ENCODE peak calls at places on chromosomes 3 and 15, in eight cellular contexts. One of them, this sample, is unnamed.

GRCh38 chr15:23690450-23690852 is 3.3 kb upstream of the NDN start:
- DNase-seq in psoas muscle: peak
- DNase-seq in EH: peak
- DNase-seq in GM06990: no peak
- DNase-seq in progenitor cell of endocrine pancreas: peak
- DNase-seq in HCEC 1CT: no peak
- DNase-seq in left cardiac atrium: peak
- DNase-seq in cardiac muscle cell: peak
- DNase-seq in this sample: no peak

GRCh38 chr15:56411122-56411749 is 46.0 kb downstream of the TEX9 start:
- DNase-seq in left cardiac atrium: no peak
- DNase-seq in cardiac muscle cell: no peak
- DNase-seq in GM06990: no peak
- DNase-seq in EH: no peak
- DNase-seq in progenitor cell of endocrine pancreas: no peak
- DNase-seq in HCEC 1CT: no peak
- DNase-seq in psoas muscle: no peak
- DNase-seq in this sample: no peak

GRCh38 chr3:122563717-122564025 is 429 bp downstream of the PARP9 start:
- DNase-seq in left cardiac atrium: no peak
- DNase-seq in HCEC 1CT: no peak
- DNase-seq in EH: peak
- DNase-seq in GM06990: no peak
- DNase-seq in progenitor cell of endocrine pancreas: no peak
- DNase-seq in cardiac muscle cell: no peak
- DNase-seq in psoas muscle: no peak
- DNase-seq in this sample: no peak

GRCh38 chr15:42018306-42019224 is 2.3 kb downstream of the PLA2G4E start:
- DNase-seq in EH: no peak
- DNase-seq in progenitor cell of endocrine pancreas: no peak
- DNase-seq in left cardiac atrium: peak
- DNase-seq in cardiac muscle cell: peak
- DNase-seq in GM06990: no peak
- DNase-seq in HCEC 1CT: no peak
- DNase-seq in psoas muscle: peak
- DNase-seq in this sample: no peak

GRCh38 chr15:39018966-39019365 is 454.4 kb upstream of the RASGRP1 start:
- DNase-seq in EH: no peak
- DNase-seq in HCEC 1CT: no peak
- DNase-seq in GM06990: no peak
- DNase-seq in progenitor cell of endocrine pancreas: no peak
- DNase-seq in cardiac muscle cell: no peak
- DNase-seq in left cardiac atrium: no peak
- DNase-seq in psoas muscle: no peak
- DNase-seq in this sample: no peak

GRCh38 chr15:63203451-63204090 is 14.2 kb downstream of the RAB8B start:
- DNase-seq in GM06990: peak
- DNase-seq in EH: peak
- DNase-seq in cardiac muscle cell: no peak
- DNase-seq in left cardiac atrium: no peak
- DNase-seq in progenitor cell of endocrine pancreas: no peak
- DNase-seq in HCEC 1CT: peak
- DNase-seq in psoas muscle: no peak
- DNase-seq in this sample: no peak

GRCh38 chr3:153350420-153350819 is 188.4 kb downstream of the RAP2B start:
- DNase-seq in progenitor cell of endocrine pancreas: no peak
- DNase-seq in left cardiac atrium: no peak
- DNase-seq in HCEC 1CT: peak
- DNase-seq in GM06990: no peak
- DNase-seq in cardiac muscle cell: no peak
- DNase-seq in psoas muscle: no peak
- DNase-seq in EH: peak
- DNase-seq in this sample: no peak

GRCh38 chr3:112742934-112743333 is 102.0 kb upstream of the CCDC80 start:
- DNase-seq in left cardiac atrium: no peak
- DNase-seq in progenitor cell of endocrine pancreas: no peak
- DNase-seq in HCEC 1CT: no peak
- DNase-seq in psoas muscle: no peak
- DNase-seq in GM06990: no peak
- DNase-seq in EH: no peak
- DNase-seq in cardiac muscle cell: no peak
- DNase-seq in this sample: no peak

GRCh38 chr15:98823012-98823458 is 174.7 kb downstream of the IGF1R start:
- DNase-seq in EH: peak
- DNase-seq in psoas muscle: no peak
- DNase-seq in HCEC 1CT: peak
- DNase-seq in cardiac muscle cell: no peak
- DNase-seq in left cardiac atrium: no peak
- DNase-seq in GM06990: no peak
- DNase-seq in progenitor cell of endocrine pancreas: no peak
- DNase-seq in this sample: peak

GRCh38 chr15:34616613-34617012 is 33.2 kb upstream of the GOLGA8B start:
- DNase-seq in left cardiac atrium: peak
- DNase-seq in psoas muscle: no peak
- DNase-seq in HCEC 1CT: peak
- DNase-seq in EH: peak
- DNase-seq in GM06990: no peak
- DNase-seq in progenitor cell of endocrine pancreas: no peak
- DNase-seq in cardiac muscle cell: peak
- DNase-seq in this sample: no peak

GRCh38 chr15:87707581-87708130 is 548.9 kb downstream of the NTRK3 start:
- DNase-seq in left cardiac atrium: no peak
- DNase-seq in cardiac muscle cell: peak
- DNase-seq in GM06990: no peak
- DNase-seq in psoas muscle: no peak
- DNase-seq in EH: no peak
- DNase-seq in progenitor cell of endocrine pancreas: no peak
- DNase-seq in HCEC 1CT: no peak
- DNase-seq in this sample: no peak

GRCh38 chr3:20666091-20666490 is 480.1 kb upstream of the SGO1 start:
- DNase-seq in EH: no peak
- DNase-seq in HCEC 1CT: no peak
- DNase-seq in cardiac muscle cell: no peak
- DNase-seq in progenitor cell of endocrine pancreas: no peak
- DNase-seq in left cardiac atrium: no peak
- DNase-seq in GM06990: no peak
- DNase-seq in psoas muscle: no peak
- DNase-seq in this sample: no peak

GRCh38 chr3:187746479-187747335 is 1.4 kb upstream of the BCL6 start:
- DNase-seq in cardiac muscle cell: peak
- DNase-seq in HCEC 1CT: peak
- DNase-seq in progenitor cell of endocrine pancreas: no peak
- DNase-seq in left cardiac atrium: no peak
- DNase-seq in EH: peak
- DNase-seq in GM06990: no peak
- DNase-seq in psoas muscle: no peak
- DNase-seq in this sample: no peak

GRCh38 chr3:59438492-59438891 is 388.7 kb upstream of the CFAP20DC start:
- DNase-seq in left cardiac atrium: no peak
- DNase-seq in progenitor cell of endocrine pancreas: no peak
- DNase-seq in GM06990: no peak
- DNase-seq in cardiac muscle cell: no peak
- DNase-seq in EH: no peak
- DNase-seq in psoas muscle: no peak
- DNase-seq in HCEC 1CT: no peak
- DNase-seq in this sample: no peak

GRCh38 chr15:59042041-59042440 is 54.6 kb downstream of the RNF111 start:
- DNase-seq in GM06990: no peak
- DNase-seq in EH: no peak
- DNase-seq in cardiac muscle cell: no peak
- DNase-seq in progenitor cell of endocrine pancreas: no peak
- DNase-seq in left cardiac atrium: no peak
- DNase-seq in psoas muscle: no peak
- DNase-seq in HCEC 1CT: no peak
- DNase-seq in this sample: no peak

This sample was measured in iPS DF 6.9.